ENCODE peak calls at places on chromosomes 6 and 20, in four cellular contexts. R is activated T-cell treated with anti-CD3 and anti-CD28 coated beads for 1 hour; Q is HT1080; C is activated naive CD8-positive, alpha-beta T cell treated with anti-CD3 and anti-CD28 coated beads, Interleukin-2, amount 50 U/mL, for 24 hours. J is an unnamed sample.

GRCh38 chr20:58448958-58449357 is 59.9 kb downstream of the VAPB start:
- DNase-seq in R (no peak), Q (no peak), C (no peak), J (no peak)

GRCh38 chr20:11443382-11444119 is 474.1 kb upstream of the BTBD3 start:
- DNase-seq in R (no peak), Q (no peak), C (no peak), J (no peak)

GRCh38 chr6:66897576-66897975 is 1190.5 kb upstream of the EYS start:
- DNase-seq in R (no peak), Q (peak; percentile 73), C (no peak), J (peak; percentile 13)

GRCh38 chr6:133426038-133426437 is 184.9 kb downstream of the EYA4 start:
- DNase-seq in R (no peak), Q (no peak), C (no peak), J (no peak)

GRCh38 chr20:14189794-14190402 is 147.5 kb downstream of the FLRT3 start:
- DNase-seq in R (no peak), Q (peak; percentile 39), C (no peak), J (peak; percentile 74)

GRCh38 chr6:13538084-13538483 is 36.3 kb upstream of the SIRT5 start:
- DNase-seq in R (no peak), Q (peak; percentile 54), C (no peak), J (peak; percentile 70)

GRCh38 chr20:62875419-62876355 is 14.1 kb upstream of the TCFL5 start:
- DNase-seq in R (no peak), Q (peak; percentile 90), C (no peak), J (peak; percentile 87)

GRCh38 chr6:4271761-4272505 is 136.6 kb upstream of the ECI2 start:
- DNase-seq in R (no peak), Q (no peak), C (no peak), J (no peak)

GRCh38 chr6:86738078-86738477 is 199.2 kb upstream of the HTR1E start:
- DNase-seq in R (no peak), Q (no peak), C (no peak), J (no peak)

GRCh38 chr6:37054171-37054570 is 48.7 kb downstream of the FGD2 start:
- DNase-seq in R (no peak), Q (no peak), C (no peak), J (no peak)

J was measured in PC-3.